ENCODE peak calls at places on chromosomes 11 and 22, in six cellular contexts. B is OCI-LY7, J is AG09309, V is PC-3, Q is GM12865, Y is IMR-90. O is an unnamed sample.

GRCh38 chr11:69894126-69895047 is 75.2 kb upstream of the FGF3 start:
- DNase-seq in B (no peak), J (no peak), V (peak), Q (no peak), Y (peak), O (no peak)

GRCh38 chr11:17734986-17735822 is 623 bp downstream of the KCNC1 start:
- DNase-seq in B (no peak), J (peak), V (peak), Q (peak), Y (peak), O (no peak)

GRCh38 chr11:61921446-61921845 is 4.1 kb upstream of the RAB3IL1 start:
- DNase-seq in B (no peak), J (no peak), V (no peak), Q (no peak), Y (no peak), O (no peak)

GRCh38 chr11:1641096-1641495 is 11.5 kb downstream of the KRTAP5-5 start:
- DNase-seq in B (no peak), J (no peak), V (no peak), Q (no peak), Y (no peak), O (no peak)

GRCh38 chr11:107898270-107898669 is 30.0 kb upstream of the RAB39A start:
- DNase-seq in B (peak), J (peak), V (peak), Q (peak), Y (peak), O (no peak)

GRCh38 chr11:44364596-44364995 is 54.7 kb upstream of the ALX4 start:
- DNase-seq in B (no peak), J (no peak), V (no peak), Q (no peak), Y (no peak), O (no peak)

GRCh38 chr11:75733346-75734107 is 15.9 kb downstream of the MOGAT2 start:
- DNase-seq in B (no peak), J (no peak), V (peak), Q (peak), Y (no peak), O (no peak)

GRCh38 chr11:17599460-17599925 is 52.4 kb downstream of the OTOG start:
- DNase-seq in B (no peak), J (no peak), V (no peak), Q (no peak), Y (no peak), O (no peak)

GRCh38 chr11:114346709-114347141 is 50.5 kb downstream of the NNMT start:
- DNase-seq in B (no peak), J (no peak), V (peak), Q (no peak), Y (no peak), O (no peak)

GRCh38 chr11:102471474-102471873 is 18.9 kb upstream of the TMEM123 start:
- DNase-seq in B (no peak), J (no peak), V (no peak), Q (no peak), Y (no peak), O (no peak)

GRCh38 chr22:45757068-45757467 is 85.4 kb downstream of the ATXN10 start:
- DNase-seq in B (no peak), J (no peak), V (no peak), Q (no peak), Y (peak), O (peak)

GRCh38 chr11:3037041-3037944 is 19.9 kb downstream of the CARS1 start:
- DNase-seq in B (peak), J (no peak), V (peak), Q (peak), Y (peak), O (no peak)

GRCh38 chr11:6405837-6406236 is 13.1 kb downstream of the APBB1 start:
- DNase-seq in B (no peak), J (no peak), V (no peak), Q (no peak), Y (no peak), O (no peak)

GRCh38 chr22:26743149-26743548 is 85.8 kb downstream of the MIAT start:
- DNase-seq in B (no peak), J (no peak), V (no peak), Q (no peak), Y (no peak), O (no peak)

GRCh38 chr11:10392680-10393079 is 62.4 kb upstream of the AMPD3 start:
- DNase-seq in B (no peak), J (no peak), V (no peak), Q (no peak), Y (peak), O (no peak)

GRCh38 chr11:66259225-66259624 is 9.2 kb upstream of the RAB1B start:
- DNase-seq in B (no peak), J (no peak), V (no peak), Q (no peak), Y (no peak), O (no peak)

GRCh38 chr11:46112961-46113617 is 8.2 kb downstream of the PHF21A start:
- DNase-seq in B (peak), J (no peak), V (peak), Q (peak), Y (peak), O (no peak)

GRCh38 chr11:132987936-132988335 is 544.4 kb downstream of the OPCML start:
- DNase-seq in B (no peak), J (no peak), V (no peak), Q (no peak), Y (no peak), O (no peak)

GRCh38 chr11:92711913-92712312 is 257.5 kb upstream of the MTNR1B start:
- DNase-seq in B (no peak), J (no peak), V (peak), Q (no peak), Y (no peak), O (no peak)

GRCh38 chr22:39923689-39924088 is 22.8 kb downstream of the GRAP2 start:
- DNase-seq in B (no peak), J (no peak), V (no peak), Q (no peak), Y (no peak), O (no peak)

GRCh38 chr11:110184974-110185597 is 91.9 kb downstream of the ZC3H12C start:
- DNase-seq in B (no peak), J (no peak), V (peak), Q (no peak), Y (peak), O (no peak)

GRCh38 chr22:44309137-44309536 is 3.6 kb downstream of the SHISAL1 start:
- DNase-seq in B (no peak), J (peak), V (peak), Q (peak), Y (peak), O (peak)

GRCh38 chr11:73983764-73984543 is 1.3 kb upstream of the UCP2 start:
- DNase-seq in B (peak), J (no peak), V (no peak), Q (no peak), Y (no peak), O (no peak)

GRCh38 chr11:110711776-110712642 is at the start of gene ARHGAP20:
- DNase-seq in B (no peak), J (no peak), V (peak), Q (peak), Y (peak), O (no peak)

GRCh38 chr22:24728790-24729637 is 45.5 kb downstream of the PIWIL3 start:
- DNase-seq in B (no peak), J (no peak), V (no peak), Q (no peak), Y (peak), O (no peak)

GRCh38 chr22:19958083-19959042 is 16.7 kb upstream of the TXNRD2 start:
- DNase-seq in B (no peak), J (peak), V (no peak), Q (no peak), Y (peak), O (no peak)

GRCh38 chr11:126607776-126608625 is 252.5 kb downstream of the ST3GAL4 start:
- DNase-seq in B (no peak), J (no peak), V (no peak), Q (no peak), Y (no peak), O (no peak)
- H3K4me3 ChIP-seq in B (no peak), J (no peak), V (no peak), Q (no peak), Y (no peak), O (no peak)

GRCh38 chr11:42410251-42410956 is 901.4 kb upstream of the API5 start:
- DNase-seq in B (peak), J (no peak), V (peak), Q (no peak), Y (no peak), O (no peak)

DNA sequence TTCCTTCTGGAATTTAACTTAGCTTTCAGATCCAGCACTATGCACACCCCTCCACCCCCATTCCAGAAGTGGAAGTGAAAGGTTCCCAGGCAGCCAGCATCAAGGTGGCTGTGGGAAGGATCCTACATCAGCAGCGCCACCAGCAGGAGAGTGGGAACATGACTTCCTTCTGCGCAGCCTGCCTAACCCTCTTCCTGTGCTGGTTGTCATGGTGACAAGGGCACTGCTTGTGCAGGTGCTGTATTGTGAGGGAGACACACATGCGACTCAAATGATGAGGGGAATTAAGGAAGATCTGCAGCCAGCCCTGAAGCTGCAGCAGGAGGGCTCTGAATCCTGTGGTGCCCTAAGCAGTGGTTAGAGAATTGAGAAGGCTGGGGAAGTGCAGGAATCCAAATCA is 904.4 kb upstream of the API5 start:
- DNase-seq in B (peak), J (no peak), V (peak), Q (peak), Y (no peak), O (no peak)
- TF ChIP-seq CTCF in B (peak), J (no peak), V (peak), Q (no peak), Y (no peak), O (peak)

GRCh38 chr11:64343740-64344133 is 3.7 kb downstream of the CCDC88B start:
- DNase-seq in B (no peak), J (no peak), V (peak), Q (no peak), Y (no peak), O (no peak)

GRCh38 chr11:64341851-64342791 is 2.1 kb downstream of the CCDC88B start:
- DNase-seq in B (peak), J (no peak), V (peak), Q (peak), Y (peak), O (peak)

GRCh38 chr11:64344160-64344559 is 4.2 kb downstream of the CCDC88B start:
- DNase-seq in B (no peak), J (no peak), V (no peak), Q (no peak), Y (no peak), O (no peak)

GRCh38 chr11:64344721-64345120 is 4.7 kb downstream of the CCDC88B start:
- DNase-seq in B (no peak), J (no peak), V (no peak), Q (no peak), Y (no peak), O (no peak)

DNA sequence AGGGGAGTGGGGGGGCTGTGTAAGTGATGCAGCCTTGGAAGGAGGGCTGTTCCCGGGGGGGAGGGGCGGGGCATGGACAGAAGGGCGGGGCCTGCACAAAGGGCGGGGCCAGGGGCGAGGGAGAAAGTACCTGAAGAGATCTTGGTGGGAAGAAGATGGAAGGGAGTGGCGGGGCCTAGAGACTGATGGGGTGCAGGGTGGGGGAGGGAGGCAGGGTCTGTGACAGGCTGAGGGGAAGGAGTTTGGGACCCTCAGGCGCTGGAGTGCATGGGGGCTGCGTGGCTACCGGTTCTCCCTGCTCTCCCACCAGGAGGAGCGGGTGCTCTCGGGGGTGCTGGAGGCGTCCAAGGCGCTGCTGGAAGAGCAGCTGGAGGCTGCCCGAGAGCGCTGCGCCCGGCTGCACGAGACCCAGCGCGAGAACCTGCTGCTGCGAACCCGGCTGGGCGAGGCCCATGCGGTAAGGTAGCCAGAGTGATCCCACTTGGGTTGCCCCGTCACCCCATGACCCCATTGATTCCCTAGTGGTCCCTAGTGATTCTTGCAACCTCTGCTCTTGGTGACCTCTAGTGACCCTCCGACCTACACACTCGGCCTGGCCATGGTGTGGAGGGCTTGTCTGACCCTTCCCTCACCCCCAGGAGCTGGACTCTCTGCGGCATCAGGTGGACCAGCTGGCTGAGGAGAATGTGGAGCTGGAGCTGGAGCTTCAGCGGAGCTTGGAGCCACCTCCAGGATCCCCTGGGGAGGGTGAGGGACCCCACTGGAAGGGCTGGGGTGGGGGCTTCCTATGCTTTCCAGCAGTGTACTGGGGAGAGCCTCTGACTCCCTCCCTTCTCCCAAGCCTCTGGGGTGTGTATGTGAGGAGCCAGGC is 3.1 kb downstream of the CCDC88B start:
- DNase-seq in B (no peak), J (no peak), V (no peak), Q (no peak), Y (no peak), O (no peak)
- H3K4me3 ChIP-seq in B (peak), J (no peak), V (peak), Q (no peak), Y (no peak), O (peak)

DNA sequence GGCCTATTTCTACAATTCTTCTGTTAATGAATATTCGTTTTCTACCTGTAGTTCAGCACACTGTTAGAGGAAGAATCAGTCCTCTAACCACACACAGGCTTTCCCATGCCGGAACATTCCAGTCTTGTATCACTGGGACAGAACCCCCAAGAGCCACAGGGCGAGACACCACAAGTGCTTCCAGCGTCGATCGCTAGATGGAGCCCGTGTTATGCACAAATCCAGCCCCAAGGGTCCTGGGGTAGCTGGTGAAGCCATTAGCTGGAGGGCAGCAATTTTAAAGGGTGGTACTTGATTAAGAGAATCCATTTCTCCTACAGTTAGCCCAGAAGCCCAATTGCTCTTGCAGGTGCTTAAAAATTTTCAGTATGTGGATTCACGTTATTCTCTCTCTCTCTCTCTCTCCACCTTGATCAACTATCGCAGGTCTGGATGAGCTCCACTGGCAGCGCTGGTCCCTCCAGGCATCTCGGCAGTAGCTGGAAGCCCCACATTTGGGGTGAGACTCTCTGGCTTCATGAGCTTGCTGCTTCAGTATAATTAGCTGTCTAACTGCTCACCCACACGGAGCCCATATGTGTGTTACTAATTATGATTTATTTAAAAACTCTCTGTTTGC is 148.2 kb upstream of the SNX19 start:
- DNase-seq in B (peak), J (peak), V (peak), Q (peak), Y (peak), O (peak)
- TF ChIP-seq CTCF in B (peak), J (peak), V (peak), Q (peak), Y (peak), O (peak)

DNA sequence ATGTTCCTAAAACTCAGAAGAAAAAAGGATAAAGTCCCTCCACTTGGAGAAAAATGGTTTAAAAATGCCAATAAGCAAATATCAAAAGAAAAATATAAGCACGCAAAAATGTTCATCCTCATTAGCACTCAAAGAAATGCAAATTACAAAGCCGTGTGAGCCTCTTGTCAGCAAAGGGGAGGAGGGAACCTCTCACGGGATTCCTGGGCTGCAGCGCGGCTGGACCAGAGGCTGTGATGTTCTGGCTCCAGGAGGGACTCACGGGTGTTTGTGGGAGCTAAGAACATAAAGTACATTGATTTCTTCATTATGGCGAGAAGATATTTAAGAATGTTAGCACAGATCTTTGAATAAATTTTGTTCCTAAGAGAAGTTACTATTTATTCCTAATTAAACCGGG is 1451.2 kb downstream of the BRD1 start:
- DNase-seq in B (no peak), J (no peak), V (no peak), Q (no peak), Y (no peak), O (no peak)
- H3K4me3 ChIP-seq in B (no peak), J (no peak), V (no peak), Q (no peak), Y (no peak), O (no peak)

DNA sequence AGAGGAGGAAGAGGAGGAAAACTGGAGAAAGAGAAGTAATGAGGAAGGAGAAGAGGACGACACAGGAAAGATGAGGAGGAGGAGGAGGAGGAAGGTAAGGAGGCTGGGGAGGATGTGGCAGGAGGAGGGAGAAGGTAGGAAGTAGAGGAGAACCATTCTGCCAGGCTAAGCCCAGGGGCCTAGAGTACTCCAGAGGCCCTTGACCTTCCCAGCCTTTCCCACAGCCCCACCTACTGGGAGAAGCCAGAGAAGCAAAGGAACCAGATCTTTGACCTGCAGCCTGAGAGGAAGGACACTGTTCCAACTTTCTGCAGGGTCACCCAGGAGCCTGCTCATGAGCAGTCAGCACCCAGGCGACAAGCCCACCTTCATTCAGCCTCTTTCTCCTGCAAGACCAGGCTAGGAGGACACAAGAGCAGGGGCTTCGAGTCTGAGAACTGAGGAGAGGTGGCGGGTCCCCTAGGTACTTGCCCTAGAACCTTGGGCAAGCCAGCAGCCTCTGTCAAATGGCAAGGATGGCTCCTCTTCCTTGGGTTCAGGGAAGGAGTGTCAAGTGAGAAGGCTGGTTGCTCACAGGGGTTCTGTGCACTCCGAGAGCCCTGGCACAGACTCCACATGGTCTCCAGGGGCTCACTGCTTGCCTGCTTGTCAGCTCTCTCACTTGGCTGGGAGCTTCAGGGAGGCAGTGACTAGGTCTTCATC is 27.9 kb upstream of the OAF start:
- DNase-seq in B (peak), J (no peak), V (peak), Q (no peak), Y (no peak), O (no peak)
- TF ChIP-seq CTCF in B (no peak), J (peak), V (peak), Q (no peak), Y (peak), O (peak)